ENCODE peak calls at places on chromosomes 6 and 20, in five cellular contexts. L, E, X, B and D are unnamed samples.

GRCh38 chr20:51046021-51046985 is 23.4 kb upstream of the KCNG1 start:
- DNase-seq in B (no peak), X (no peak), L (no peak), E (no peak), D (no peak)

GRCh38 chr6:107784669-107785068 is 39.4 kb downstream of the SCML4 start:
- DNase-seq in B (no peak), E (peak), X (no peak), L (no peak), D (no peak)

GRCh38 chr20:46348972-46349741 is 40.9 kb upstream of the CDH22 start:
- DNase-seq in E (peak), B (peak), L (no peak), X (peak), D (no peak)

GRCh38 chr6:25302677-25303128 is 23.5 kb downstream of the CARMIL1 start:
- DNase-seq in X (no peak), E (no peak), B (no peak), L (no peak), D (no peak)

GRCh38 chr20:64138276-64138815 is 25.9 kb upstream of the MYT1 start:
- DNase-seq in L (no peak), B (no peak), X (no peak), E (peak), D (no peak)

GRCh38 chr6:107196143-107196542 is 80.8 kb upstream of the BEND3 start:
- DNase-seq in L (no peak), X (no peak), E (no peak), B (no peak), D (no peak)

GRCh38 chr20:11902264-11902663 is 15.4 kb upstream of the BTBD3 start:
- DNase-seq in B (no peak), X (no peak), L (no peak), E (no peak), D (no peak)

GRCh38 chr6:33377166-33377565 is 14.5 kb upstream of the KIFC1 start:
- DNase-seq in B (no peak), L (no peak), X (no peak), E (no peak), D (no peak)

GRCh38 chr6:137881522-137881886 is 14.4 kb downstream of the TNFAIP3 start:
- DNase-seq in X (no peak), L (no peak), E (no peak), B (no peak), D (no peak)

GRCh38 chr20:13034115-13034514 is 25.3 kb downstream of the SPTLC3 start:
- DNase-seq in L (no peak), X (no peak), E (no peak), B (no peak), D (no peak)

GRCh38 chr6:113308266-113308665 is 548.9 kb upstream of the MARCKS start:
- DNase-seq in X (no peak), B (no peak), L (no peak), E (no peak), D (no peak)

GRCh38 chr6:163759542-163759941 is 345.0 kb downstream of the QKI start:
- DNase-seq in B (no peak), L (no peak), E (no peak), X (no peak), D (no peak)

GRCh38 chr6:156390621-156391378 is 386.4 kb upstream of the ARID1B start:
- DNase-seq in B (no peak), X (no peak), E (peak), L (no peak), D (no peak)

GRCh38 chr20:3980260-3981131 is 34.9 kb downstream of the RNF24 start:
- DNase-seq in E (no peak), L (no peak), X (peak), B (no peak), D (no peak)

GRCh38 chr20:50930139-50931047 is 844 bp downstream of the ADNP start:
- DNase-seq in E (no peak), L (no peak), B (no peak), X (peak), D (no peak)

GRCh38 chr6:81763968-81764367 is 11.5 kb upstream of the TENT5A start:
- DNase-seq in E (no peak), L (no peak), B (no peak), X (no peak), D (no peak)

GRCh38 chr20:44711237-44711636 is 3.9 kb upstream of the CCN5 start:
- DNase-seq in E (no peak), L (no peak), X (no peak), B (no peak), D (no peak)

GRCh38 chr20:41173161-41173721 is 35.9 kb downstream of the PLCG1 start:
- DNase-seq in X (peak), L (no peak), B (peak), E (peak), D (peak)

GRCh38 chr6:42539135-42539534 is 24.7 kb upstream of the UBR2 start:
- DNase-seq in E (no peak), B (no peak), L (no peak), X (no peak), D (no peak)

GRCh38 chr6:3270258-3270657 is 11.5 kb downstream of the PSMG4 start:
- DNase-seq in B (no peak), X (no peak), L (no peak), E (no peak), D (no peak)

GRCh38 chr20:50379049-50379990 is 130.9 kb upstream of the PTPN1 start:
- DNase-seq in E (no peak), X (no peak), L (no peak), B (no peak), D (no peak)

GRCh38 chr6:93420163-93420806 is 926 bp upstream of the EPHA7 start:
- DNase-seq in B (no peak), X (no peak), L (no peak), E (no peak), D (no peak)
- H3K4me3 ChIP-seq in B (no peak), X (no peak), L (no peak), E (peak), D (peak)

DNA sequence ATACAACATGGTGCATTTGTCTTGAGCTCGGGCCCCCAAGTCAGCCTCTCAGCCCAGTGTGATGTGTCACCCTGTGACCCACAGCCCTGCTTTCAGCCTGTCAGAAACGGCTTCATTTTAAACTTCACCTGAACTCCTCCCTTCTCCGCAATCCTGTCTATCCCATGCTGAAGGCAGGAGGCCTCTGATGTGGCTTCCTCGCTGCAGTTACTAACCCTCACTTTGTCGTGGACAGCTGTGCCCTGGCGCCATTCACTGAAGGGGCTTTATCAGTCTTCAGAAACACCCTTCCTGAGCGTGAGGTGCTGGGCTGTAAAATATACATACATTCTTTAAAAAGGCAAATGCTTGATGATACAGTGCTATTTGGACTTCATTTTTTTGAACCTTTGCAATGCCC is 7.9 kb upstream of the ENTPD6 start:
- DNase-seq in X (no peak), E (no peak), B (no peak), L (no peak), D (no peak)
- H3K9ac ChIP-seq in X (no peak), E (no peak), B (no peak), L (no peak), D (no peak)

GRCh38 chr6:167087857-167088256 is 35.0 kb upstream of the CCR6 start:
- DNase-seq in L (no peak), X (no peak), E (no peak), B (no peak), D (no peak)
- TF ChIP-seq YY1 in L (no peak), X (no peak), E (no peak), B (no peak), D (no peak)

GRCh38 chr6:158290040-158290439 is 22.2 kb upstream of the TULP4 start:
- DNase-seq in B (no peak), X (no peak), E (no peak), L (peak), D (no peak)

GRCh38 chr6:158293122-158293521 is 19.1 kb upstream of the TULP4 start:
- DNase-seq in E (no peak), B (no peak), L (peak), X (no peak), D (no peak)

GRCh38 chr6:158290659-158291058 is 21.6 kb upstream of the TULP4 start:
- DNase-seq in B (no peak), X (no peak), E (no peak), L (peak), D (no peak)

GRCh38 chr6:158287047-158287446 is 25.2 kb upstream of the TULP4 start:
- DNase-seq in B (no peak), L (no peak), E (no peak), X (no peak), D (no peak)

GRCh38 chr6:158292016-158292415 is 20.2 kb upstream of the TULP4 start:
- DNase-seq in B (no peak), X (no peak), L (no peak), E (no peak), D (no peak)
- H3K4me3 ChIP-seq in B (no peak), X (no peak), L (no peak), E (no peak), D (no peak)

GRCh38 chr20:37319120-37319717 is 26.7 kb upstream of the SRC start:
- DNase-seq in L (no peak), B (no peak), E (no peak), X (no peak), D (peak)
- H3K9ac ChIP-seq in L (no peak), B (no peak), E (no peak), X (no peak), D (no peak)